ENCODE peak calls at places on chromosomes 3 and 15, in six cellular contexts. R, O, N, Y, A and C are unnamed samples.
A peak's percentile ranks its signal among the peaks of the same experiment; 100 is the strongest.

GRCh38 chr15:91664224-91664836 is 189.2 kb upstream of the SLCO3A1 start:
- DNase-seq in R (no peak), O (no peak), N (no peak), Y (no peak), A (no peak), C (no peak)

GRCh38 chr15:75891895-75892294 is 11.8 kb upstream of the FBXO22 start:
- DNase-seq in R (peak; percentile 75), O (no peak), N (no peak), Y (no peak), A (peak; percentile 81), C (no peak)

GRCh38 chr3:150254199-150254786 is 153.8 kb upstream of the TSC22D2 start:
- DNase-seq in R (no peak), O (no peak), N (no peak), Y (no peak), A (no peak), C (no peak)

GRCh38 chr15:57519806-57520205 is 71.9 kb upstream of the MYZAP start:
- DNase-seq in R (no peak), O (no peak), N (no peak), Y (no peak), A (no peak), C (no peak)

GRCh38 chr3:21216598-21216997 is 534.4 kb downstream of the ZNF385D start:
- DNase-seq in R (peak; percentile 7), O (no peak), N (no peak), Y (no peak), A (peak; percentile 21), C (no peak)

GRCh38 chr3:20905210-20905805 is 719.3 kb upstream of the SGO1 start:
- DNase-seq in R (no peak), O (no peak), N (no peak), Y (no peak), A (no peak), C (no peak)

GRCh38 chr3:40191850-40192448 is 117.6 kb upstream of the EIF1B start:
- DNase-seq in R (peak; percentile 67), O (peak; percentile 54), N (peak; percentile 71), Y (peak; percentile 40), A (peak; percentile 50), C (peak; percentile 58)

GRCh38 chr3:16512435-16513140 is 911 bp downstream of the RFTN1 start:
- DNase-seq in R (peak; percentile 50), O (peak; percentile 49), N (peak; percentile 52), Y (no peak), A (no peak), C (peak; percentile 53)

GRCh38 chr3:191721390-191721801 is 260.4 kb downstream of the PYDC2 start:
- DNase-seq in R (no peak), O (no peak), N (no peak), Y (no peak), A (no peak), C (no peak)

GRCh38 chr3:45549961-45550360 is 44.6 kb upstream of the LIMD1 start:
- DNase-seq in R (no peak), O (no peak), N (no peak), Y (no peak), A (no peak), C (no peak)

GRCh38 chr15:35630570-35630969 is 84.6 kb upstream of the DPH6 start:
- DNase-seq in R (no peak), O (no peak), N (no peak), Y (no peak), A (no peak), C (no peak)

GRCh38 chr15:64755427-64755823 is 20.0 kb downstream of the RBPMS2 start:
- DNase-seq in R (no peak), O (no peak), N (no peak), Y (no peak), A (no peak), C (no peak)

GRCh38 chr15:74413350-74414080 is 20.2 kb downstream of the SEMA7A start:
- DNase-seq in R (no peak), O (no peak), N (no peak), Y (no peak), A (no peak), C (no peak)

GRCh38 chr15:85421116-85421925 is 40.9 kb downstream of the AKAP13 start:
- DNase-seq in R (no peak), O (no peak), N (no peak), Y (no peak), A (no peak), C (no peak)

GRCh38 chr3:108036401-108036800 is 54.4 kb downstream of the CD47 start:
- DNase-seq in R (no peak), O (no peak), N (no peak), Y (no peak), A (no peak), C (no peak)

GRCh38 chr3:172272699-172273098 is 175.6 kb downstream of the GHSR start:
- DNase-seq in R (no peak), O (no peak), N (no peak), Y (no peak), A (no peak), C (no peak)

GRCh38 chr15:48185527-48185926 is 5.9 kb upstream of the CTXN2 start:
- DNase-seq in R (no peak), O (no peak), N (no peak), Y (no peak), A (no peak), C (no peak)

GRCh38 chr3:37810788-37811187 is 50.9 kb upstream of the CTDSPL start:
- DNase-seq in R (no peak), O (no peak), N (no peak), Y (no peak), A (no peak), C (no peak)

GRCh38 chr3:127068111-127068810 is 85.3 kb downstream of the PLXNA1 start:
- DNase-seq in R (no peak), O (no peak), N (no peak), Y (no peak), A (no peak), C (no peak)

GRCh38 chr3:129628169-129628522 is 21.7 kb upstream of the PLXND1 start:
- DNase-seq in R (no peak), O (no peak), N (no peak), Y (no peak), A (no peak), C (no peak)

GRCh38 chr3:4271834-4272233 is 31.3 kb upstream of the SETMAR start:
- DNase-seq in R (peak; percentile 46), O (no peak), N (peak; percentile 35), Y (no peak), A (peak; percentile 41), C (peak; percentile 31)

GRCh38 chr3:65181397-65181871 is 493.6 kb upstream of the ADAMTS9 start:
- DNase-seq in R (no peak), O (no peak), N (no peak), Y (no peak), A (no peak), C (no peak)

GRCh38 chr3:176814252-176814651 is 383.0 kb downstream of the TBL1XR1 start:
- DNase-seq in R (peak; percentile 53), O (no peak), N (peak; percentile 55), Y (no peak), A (peak; percentile 3), C (no peak)

GRCh38 chr3:8994226-8994625 is 31.0 kb upstream of the RAD18 start:
- DNase-seq in R (no peak), O (no peak), N (no peak), Y (no peak), A (no peak), C (no peak)

GRCh38 chr15:78914027-78914764 is 30.6 kb downstream of the CTSH start:
- DNase-seq in R (peak; percentile 49), O (no peak), N (no peak), Y (no peak), A (peak; percentile 27), C (no peak)

GRCh38 chr3:10007126-10007782 is 19.0 kb upstream of the FANCD2 start:
- DNase-seq in R (no peak), O (no peak), N (no peak), Y (no peak), A (no peak), C (no peak)

GRCh38 chr15:39623550-39623931 is 42.7 kb downstream of the THBS1 start:
- DNase-seq in R (no peak), O (peak; percentile 37), N (peak; percentile 66), Y (no peak), A (no peak), C (no peak)

GRCh38 chr15:40511472-40512133 is 40.8 kb downstream of the CHST14 start:
- DNase-seq in R (no peak), O (no peak), N (peak; percentile 76), Y (no peak), A (peak; percentile 3), C (peak; percentile 58)

GRCh38 chr15:39466428-39466827 is 114.5 kb upstream of the THBS1 start:
- DNase-seq in R (no peak), O (no peak), N (no peak), Y (no peak), A (peak; percentile 61), C (no peak)

GRCh38 chr3:100463646-100464155 is 28.7 kb upstream of the TMEM45A start:
- DNase-seq in R (no peak), O (no peak), N (no peak), Y (no peak), A (no peak), C (no peak)

GRCh38 chr3:187913617-187914033 is 168.4 kb upstream of the BCL6 start:
- DNase-seq in R (no peak), O (no peak), N (no peak), Y (no peak), A (peak; percentile 54), C (no peak)